ENCODE peak calls at places on chromosomes 11 and 22, in eight cellular contexts. B is A549; Y is HepG2; P is uterus; F is OCI-LY7; N is CD4-positive, alpha-beta memory T cell; D is cardiac muscle cell; O is tibial artery. J is an unnamed sample.

GRCh38 chr11:64287676-64288352 is 2.2 kb downstream of the GPR137 start:
- DNase-seq in B (no peak), Y (no peak), P (no peak), F (no peak), N (no peak), D (no peak), O (no peak), J (no peak)

GRCh38 chr11:20477418-20478090 is 90.0 kb downstream of the PRMT3 start:
- DNase-seq in B (no peak), Y (peak; percentile 5), P (no peak), F (no peak), N (no peak), D (no peak), O (no peak), J (no peak)

GRCh38 chr22:23161574-23161973 is 16.3 kb downstream of the RAB36 start:
- DNase-seq in B (no peak), Y (no peak), P (no peak), F (no peak), N (no peak), D (no peak), O (no peak), J (no peak)

GRCh38 chr22:47605441-47605840 is 843.0 kb downstream of the TBC1D22A start:
- DNase-seq in B (no peak), Y (no peak), P (no peak), F (no peak), N (no peak), D (no peak), O (no peak), J (no peak)

GRCh38 chr11:128291043-128291442 is 296.3 kb downstream of the ETS1 start:
- DNase-seq in B (no peak), Y (no peak), P (no peak), F (peak; percentile 18), N (no peak), D (no peak), O (no peak), J (no peak)

GRCh38 chr11:65215441-65216076 is 33.8 kb downstream of the CAPN1 start:
- DNase-seq in B (no peak), Y (no peak), P (no peak), F (no peak), N (no peak), D (no peak), O (no peak), J (no peak)

GRCh38 chr22:33354928-33355327 is 296.7 kb upstream of the SYN3 start:
- DNase-seq in B (no peak), Y (no peak), P (no peak), F (no peak), N (no peak), D (no peak), O (no peak), J (no peak)

GRCh38 chr11:61454520-61454919 is 24.6 kb downstream of the SDHAF2 start:
- DNase-seq in B (no peak), Y (no peak), P (no peak), F (no peak), N (no peak), D (no peak), O (no peak), J (no peak)

GRCh38 chr11:70063121-70063520 is 15.0 kb upstream of the ANO1 start:
- DNase-seq in B (no peak), Y (no peak), P (no peak), F (no peak), N (no peak), D (no peak), O (no peak), J (no peak)

GRCh38 chr11:76102772-76103171 is 103.5 kb downstream of the WNT11 start:
- DNase-seq in B (no peak), Y (no peak), P (no peak), F (no peak), N (no peak), D (peak; percentile 78), O (no peak), J (no peak)

GRCh38 chr11:106137061-106137460 is 59.6 kb downstream of the AASDHPPT start:
- DNase-seq in B (no peak), Y (no peak), P (no peak), F (no peak), N (no peak), D (no peak), O (no peak), J (no peak)

GRCh38 chr22:39496131-39496838 is 5.8 kb upstream of the MIEF1 start:
- DNase-seq in B (peak; percentile 48), Y (peak; percentile 74), P (peak; percentile 49), F (peak; percentile 71), N (peak; percentile 42), D (peak; percentile 78), O (peak; percentile 83), J (no peak)

GRCh38 chr11:118914178-118914918 is 11.4 kb downstream of the BCL9L start:
- DNase-seq in B (no peak), Y (peak; percentile 53), P (peak; percentile 34), F (peak; percentile 83), N (peak; percentile 82), D (peak; percentile 50), O (no peak), J (peak; percentile 69)

GRCh38 chr11:19577849-19578619 is 134.6 kb upstream of the NAV2 start:
- DNase-seq in B (no peak), Y (no peak), P (peak; percentile 73), F (no peak), N (no peak), D (peak; percentile 85), O (peak; percentile 79), J (no peak)

GRCh38 chr11:122101625-122102291 is 14.3 kb downstream of the BLID start:
- DNase-seq in B (no peak), Y (peak; percentile 20), P (peak; percentile 74), F (no peak), N (no peak), D (peak; percentile 92), O (peak; percentile 90), J (no peak)

GRCh38 chr11:122105009-122105828 is 10.8 kb downstream of the BLID start:
- DNase-seq in B (no peak), Y (no peak), P (no peak), F (no peak), N (no peak), D (no peak), O (no peak), J (no peak)

GRCh38 chr11:122104381-122104780 is 11.6 kb downstream of the BLID start:
- DNase-seq in B (no peak), Y (no peak), P (no peak), F (no peak), N (no peak), D (no peak), O (no peak), J (no peak)

GRCh38 chr11:122102426-122102825 is 13.6 kb downstream of the BLID start:
- DNase-seq in B (no peak), Y (no peak), P (no peak), F (no peak), N (no peak), D (no peak), O (no peak), J (no peak)

DNA sequence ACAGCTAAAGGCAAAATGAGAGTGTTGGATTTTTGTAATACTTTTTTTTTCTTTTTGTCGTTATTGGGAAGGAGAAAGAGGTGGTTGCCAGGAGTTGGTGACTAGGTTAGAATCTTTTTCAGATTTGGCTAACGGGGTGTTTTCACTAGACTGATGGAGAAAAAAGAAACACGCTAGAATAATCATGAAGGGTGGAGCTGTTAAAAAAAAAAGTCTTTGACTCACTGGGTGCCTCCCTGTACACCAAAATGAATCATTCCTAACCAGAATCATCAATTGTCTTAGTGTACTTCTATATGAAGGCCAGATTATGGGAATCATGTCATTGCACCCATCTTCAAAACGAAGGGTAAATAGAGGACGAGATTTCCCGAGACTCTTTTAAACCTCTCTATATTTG is 12.6 kb downstream of the BLID start:
- DNase-seq in B (no peak), Y (no peak), P (no peak), F (no peak), N (no peak), D (no peak), O (no peak), J (no peak)
- H3K27ac ChIP-seq in B (no peak overlapping the region), Y (no peak overlapping the region), P (no peak overlapping the region), F (no peak overlapping the region), N (no peak overlapping the region), D (peak overlapping the region; percentile 91), O (peak overlapping the region; percentile 80), J (no peak overlapping the region)

GRCh38 chr11:111362887-111363411 is 16.1 kb downstream of the POU2AF1 start:
- DNase-seq in B (no peak), Y (no peak), P (no peak), F (no peak), N (no peak), D (no peak), O (no peak), J (no peak)

GRCh38 chr11:111361874-111362273 is 17.2 kb downstream of the POU2AF1 start:
- DNase-seq in B (no peak), Y (no peak), P (no peak), F (no peak), N (no peak), D (no peak), O (no peak), J (no peak)

GRCh38 chr11:111364503-111364902 is 14.6 kb downstream of the POU2AF1 start:
- DNase-seq in B (no peak), Y (no peak), P (no peak), F (no peak), N (no peak), D (no peak), O (no peak), J (no peak)

GRCh38 chr11:111365722-111366559 is 13.1 kb downstream of the POU2AF1 start:
- DNase-seq in B (no peak), Y (peak; percentile 95), P (no peak), F (no peak), N (no peak), D (no peak), O (no peak), J (no peak)

GRCh38 chr11:111363985-111364384 is 15.1 kb downstream of the POU2AF1 start:
- DNase-seq in B (no peak), Y (no peak), P (no peak), F (peak; percentile 82), N (no peak), D (no peak), O (no peak), J (no peak)
- H3K4me1 ChIP-seq in B (no peaks in the 10 kb centered on the region), Y (peaks cover 100% of the 10 kb centered on the region), P (no peaks in the 10 kb centered on the region), F (peaks cover 99% of the 10 kb centered on the region), N (no peaks in the 10 kb centered on the region), D (no peaks in the 10 kb centered on the region), O (no peaks in the 10 kb centered on the region), J (no peaks in the 10 kb centered on the region)

GRCh38 chr11:5536482-5536881 is 11.9 kb downstream of the OR52H1 start:
- DNase-seq in B (no peak), Y (no peak), P (no peak), F (no peak), N (no peak), D (no peak), O (no peak), J (no peak)

DNA sequence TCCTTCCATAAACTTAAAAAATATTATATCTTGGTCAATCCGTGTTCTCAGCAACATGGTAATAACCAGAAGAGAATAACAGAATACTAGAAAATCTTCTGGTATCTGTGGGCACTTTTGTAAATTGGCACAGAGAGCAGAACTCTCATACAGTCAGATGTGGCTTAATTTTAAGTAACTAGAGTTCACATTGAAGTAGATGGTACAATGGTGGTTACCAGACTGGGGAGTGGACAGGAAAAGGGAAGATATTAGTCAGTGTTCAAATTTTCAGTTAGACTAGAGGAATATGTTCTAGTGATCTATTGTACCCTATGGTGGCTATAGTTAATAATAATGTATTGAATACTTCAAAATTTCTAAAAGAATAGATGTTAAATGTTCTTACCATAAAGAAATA is 6.9 kb downstream of the OR52H1 start:
- DNase-seq in B (no peak), Y (no peak), P (no peak), F (no peak), N (no peak), D (no peak), O (no peak), J (no peak)
- H3K4me3 ChIP-seq in B (no peak overlapping the region), Y (no peak overlapping the region), P (no peak overlapping the region), F (no peak overlapping the region), N (no peak overlapping the region), D (no peak overlapping the region), O (no peak overlapping the region), J (no peak overlapping the region)

GRCh38 chr11:123179571-123179970 is 15.5 kb downstream of the CLMP start:
- DNase-seq in B (no peak), Y (no peak), P (no peak), F (no peak), N (no peak), D (no peak), O (no peak), J (no peak)
- H3K27ac ChIP-seq in B (peak overlapping the region; percentile 84), Y (no peak overlapping the region), P (no peak overlapping the region), F (no peak overlapping the region), N (no peak overlapping the region), D (no peak overlapping the region), O (no peak overlapping the region), J (no peak overlapping the region)